ENCODE peak calls at places on chromosome 1, in seven cellular contexts. G is CMK; N is myocyte; M is NCI-H1694; Q is mucosa of descending colon; J is kidney tubule cell; A is naive thymus-derived CD4-positive, alpha-beta T cell. F is an unnamed sample.

GRCh38 chr1:27559466-27560030 is 44.4 kb downstream of the AHDC1 start:
- DNase-seq in G (no peak), A (no peak), Q (no peak), M (no peak), N (no peak), J (no peak), F (no peak)

GRCh38 chr1:63817152-63817667 is 43.4 kb downstream of the ROR1 start:
- DNase-seq in J (peak; percentile 86), A (no peak), Q (no peak), M (peak; percentile 59), G (no peak), N (no peak), F (peak; percentile 81)

GRCh38 chr1:99648107-99648506 is 2.2 kb downstream of the PALMD start:
- DNase-seq in N (peak; percentile 94), M (peak; percentile 13), A (no peak), Q (no peak), G (no peak), J (peak; percentile 54), F (no peak)

GRCh38 chr1:32470991-32471694 is 6.3 kb downstream of the ZBTB8B start:
- DNase-seq in G (no peak), J (no peak), M (no peak), Q (no peak), N (no peak), A (no peak), F (no peak)

GRCh38 chr1:38898653-38899230 is 17.4 kb upstream of the GJA9 start:
- DNase-seq in N (peak; percentile 16), G (no peak), M (no peak), Q (no peak), J (peak; percentile 26), A (no peak), F (peak; percentile 12)

GRCh38 chr1:159827549-159827948 is 876 bp downstream of the SLAMF8 start:
- DNase-seq in G (no peak), Q (no peak), M (no peak), A (no peak), N (no peak), J (no peak), F (no peak)

GRCh38 chr1:185491604-185492003 is 174.6 kb upstream of the IVNS1ABP start:
- DNase-seq in A (no peak), J (no peak), Q (no peak), M (no peak), N (no peak), G (no peak), F (no peak)

GRCh38 chr1:185087101-185087500 is 41.7 kb downstream of the RNF2 start:
- DNase-seq in A (no peak), J (no peak), M (no peak), Q (no peak), N (no peak), G (no peak), F (no peak)

GRCh38 chr1:13623021-13623637 is 39.5 kb downstream of the PDPN start:
- DNase-seq in J (no peak), A (no peak), M (no peak), Q (no peak), N (no peak), G (no peak), F (no peak)

GRCh38 chr1:63413394-63413793 is 46.0 kb downstream of the ALG6 start:
- DNase-seq in N (no peak), A (no peak), J (no peak), G (no peak), M (no peak), Q (no peak), F (no peak)

GRCh38 chr1:40915581-40915980 is 53.4 kb upstream of the CITED4 start:
- DNase-seq in M (no peak), J (no peak), A (no peak), Q (no peak), N (peak; percentile 54), G (no peak), F (no peak)

GRCh38 chr1:226548281-226549093 is at the start of gene STUM:
- DNase-seq in Q (no peak), N (no peak), A (peak; percentile 31), M (peak; percentile 22), G (no peak), J (peak; percentile 18), F (no peak)

GRCh38 chr1:223233019-223233409 is 90.0 kb upstream of the TLR5 start:
- DNase-seq in J (no peak), N (no peak), A (no peak), Q (no peak), G (no peak), M (no peak), F (peak; percentile 58)

GRCh38 chr1:151067185-151067584 is 3.4 kb upstream of the GABPB2 start:
- DNase-seq in J (no peak), A (no peak), M (no peak), N (no peak), Q (no peak), G (no peak), F (no peak)

GRCh38 chr1:54965624-54966340 is 14.6 kb upstream of the TMEM61 start:
- DNase-seq in J (peak; percentile 84), Q (no peak), M (no peak), A (no peak), G (peak; percentile 18), N (peak; percentile 89), F (peak; percentile 76)